ENCODE peak calls at places on chromosome 10, in ten cellular contexts. J, X, M, S, U, W, G, Y, F and K are unnamed samples.

GRCh38 chr10:119379466-119380071 is 162.9 kb downstream of the RGS10 start:
- DNase-seq in U (no peak), G (no peak), S (no peak), Y (no peak), J (no peak), F (no peak), W (no peak), M (no peak), X (no peak), K (no peak)

GRCh38 chr10:77416327-77417135 is 221.1 kb downstream of the KCNMA1 start:
- DNase-seq in S (peak; percentile 86), W (no peak), J (no peak), U (peak; percentile 69), M (no peak), G (no peak), Y (no peak), X (peak; percentile 81), F (peak; percentile 95), K (peak; percentile 88)

GRCh38 chr10:126123466-126123865 is 227.1 kb downstream of the FANK1 start:
- DNase-seq in X (no peak), Y (no peak), S (no peak), J (no peak), W (no peak), M (no peak), U (no peak), G (peak; percentile 49), F (no peak), K (no peak)

GRCh38 chr10:59234194-59234593 is 57.8 kb downstream of the PHYHIPL start:
- DNase-seq in S (no peak), J (no peak), U (no peak), X (no peak), Y (no peak), F (peak; percentile 14), M (no peak), G (no peak), W (no peak), K (no peak)

GRCh38 chr10:690227-691161 is 1.0 kb upstream of the DIP2C start:
- DNase-seq in X (no peak), W (no peak), Y (no peak), U (peak; percentile 4), F (peak; percentile 17), J (no peak), M (no peak), G (peak; percentile 56), S (no peak), K (no peak)

GRCh38 chr10:125112697-125113494 is 47.5 kb downstream of the CTBP2 start:
- DNase-seq in F (no peak), S (no peak), U (no peak), J (peak; percentile 21), X (no peak), Y (no peak), W (no peak), G (no peak), M (no peak), K (no peak)

GRCh38 chr10:44462338-44462914 is 77.5 kb upstream of the CXCL12 start:
- DNase-seq in S (no peak), J (no peak), X (no peak), Y (no peak), U (no peak), G (no peak), M (no peak), W (no peak), F (peak; percentile 48), K (peak; percentile 87)

GRCh38 chr10:14491814-14492213 is 161.1 kb upstream of the FRMD4A start:
- DNase-seq in U (peak; percentile 21), M (no peak), F (no peak), W (no peak), G (no peak), J (no peak), Y (no peak), X (no peak), S (no peak), K (no peak)

GRCh38 chr10:58892039-58892665 is 284.3 kb upstream of the PHYHIPL start:
- DNase-seq in X (no peak), S (peak; percentile 13), Y (no peak), F (peak; percentile 44), W (no peak), G (no peak), U (no peak), J (no peak), M (no peak), K (no peak)

GRCh38 chr10:102310356-102311024 is 65.2 kb downstream of the GBF1 start:
- DNase-seq in U (peak; percentile 32), S (peak; percentile 79), F (peak; percentile 85), W (no peak), J (no peak), G (no peak), Y (no peak), X (no peak), M (no peak), K (peak; percentile 33)

GRCh38 chr10:75375828-75376227 is 25.7 kb downstream of the ZNF503 start:
- DNase-seq in U (no peak), J (no peak), F (no peak), M (no peak), S (no peak), Y (no peak), G (no peak), X (no peak), W (no peak), K (no peak)

GRCh38 chr10:35506741-35507140 is 98.4 kb upstream of the GJD4 start:
- DNase-seq in Y (no peak), U (no peak), F (no peak), G (no peak), S (no peak), W (no peak), J (no peak), X (no peak), M (no peak), K (no peak)

GRCh38 chr10:92547676-92548075 is 26.2 kb downstream of the IDE start:
- DNase-seq in S (no peak), Y (no peak), M (no peak), J (no peak), F (no peak), X (no peak), U (no peak), G (no peak), W (no peak), K (no peak)

GRCh38 chr10:12717981-12718707 is 283.4 kb downstream of the CCDC3 start:
- DNase-seq in W (no peak), F (peak; percentile 49), S (peak; percentile 31), X (no peak), G (no peak), Y (no peak), M (no peak), J (no peak), U (peak; percentile 87), K (peak; percentile 49)

GRCh38 chr10:100370976-100371706 is 24.1 kb downstream of the SCD start:
- DNase-seq in J (peak; percentile 83), S (peak; percentile 83), F (peak; percentile 94), M (peak; percentile 81), Y (peak; percentile 92), G (peak; percentile 74), U (peak; percentile 94), W (peak; percentile 73), X (no peak), K (peak; percentile 95)
- H3K4me3 ChIP-seq in J (no peak overlapping the region), S (peak overlapping the region; percentile 54), F (no peak overlapping the region), M (no peak overlapping the region), Y (no peak overlapping the region), G (no peak overlapping the region), U (peak overlapping the region; percentile 16), W (peak overlapping the region; percentile 13), X (no peak overlapping the region), K (no peak overlapping the region)

GRCh38 chr10:112972606-112973005 is 22.6 kb downstream of the TCF7L2 start:
- DNase-seq in F (no peak), S (no peak), M (no peak), G (no peak), X (no peak), J (no peak), U (no peak), W (no peak), Y (no peak), K (no peak)
- H3K36me3 ChIP-seq in F (no peaks in the 10 kb centered on the region), S (peaks cover 76% of the 10 kb centered on the region), M (no peaks in the 10 kb centered on the region), G (peaks cover 22% of the 10 kb centered on the region), X (peaks cover 15% of the 10 kb centered on the region), J (peaks cover 67% of the 10 kb centered on the region), U (peaks cover 6% of the 10 kb centered on the region), W (peaks cover 6% of the 10 kb centered on the region), Y (peaks cover 84% of the 10 kb centered on the region), K (peaks cover 19% of the 10 kb centered on the region)

DNA sequence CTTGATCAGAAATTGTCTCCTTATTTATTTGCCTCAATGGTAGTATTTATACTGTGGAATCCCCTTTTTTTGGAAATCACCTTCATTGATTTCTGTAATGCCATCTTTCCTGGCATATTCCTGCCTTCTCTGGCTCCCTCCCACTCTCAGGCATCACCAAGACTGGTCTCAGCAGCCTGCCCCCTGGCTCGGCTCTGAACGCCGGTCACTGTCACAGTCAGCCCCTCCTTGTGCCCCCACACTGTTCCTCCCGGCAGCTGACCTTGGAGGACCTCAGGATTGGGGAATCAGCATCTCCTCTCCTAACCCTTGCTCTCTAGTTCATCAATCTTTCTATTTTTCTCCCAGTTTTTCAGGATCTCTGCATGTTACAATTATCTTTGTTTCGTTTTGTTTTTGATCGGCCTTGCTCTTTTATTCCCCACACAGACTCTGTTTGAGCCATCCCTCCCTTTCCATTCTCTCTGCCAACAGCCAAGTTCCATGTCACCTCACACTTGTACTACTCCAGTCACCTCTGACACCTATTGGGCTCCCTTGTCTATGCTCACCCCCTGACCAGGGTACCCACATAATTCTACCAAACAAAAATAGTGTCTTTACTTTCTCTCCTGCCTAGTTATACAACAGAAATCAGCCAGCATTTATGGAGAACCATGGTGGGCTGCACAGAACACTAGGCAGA is 294.3 kb downstream of the PLXDC2 start:
- DNase-seq in S (no peak), F (no peak), X (no peak), U (no peak), Y (no peak), M (no peak), J (no peak), G (no peak), W (no peak), K (no peak)
- H3K4me3 ChIP-seq in S (no peak overlapping the region), F (peak overlapping the region; percentile 57), X (no peak overlapping the region), U (peak overlapping the region; percentile 27), Y (no peak overlapping the region), M (no peak overlapping the region), J (no peak overlapping the region), G (no peak overlapping the region), W (no peak overlapping the region), K (no peak overlapping the region)

GRCh38 chr10:79286318-79286951 is 60.8 kb upstream of the PPIF start:
- DNase-seq in G (no peak), F (peak; percentile 35), X (no peak), Y (no peak), J (peak; percentile 79), U (peak; percentile 71), M (peak; percentile 80), S (no peak), W (peak; percentile 71), K (no peak)
- H3K36me3 ChIP-seq in G (no peaks in the 10 kb centered on the region), F (peaks cover 22% of the 10 kb centered on the region), X (peaks cover 33% of the 10 kb centered on the region), Y (peaks cover 20% of the 10 kb centered on the region), J (peaks cover 88% of the 10 kb centered on the region), U (peaks cover 6% of the 10 kb centered on the region), M (peaks cover 5% of the 10 kb centered on the region), S (peaks cover 89% of the 10 kb centered on the region), W (peaks cover 63% of the 10 kb centered on the region), K (peaks cover 97% of the 10 kb centered on the region)

GRCh38 chr10:52729259-52730104 is 43.1 kb downstream of the MBL2 start:
- DNase-seq in F (peak; percentile 25), J (no peak), X (peak; percentile 4), U (peak; percentile 18), G (peak; percentile 27), W (no peak), Y (no peak), S (peak; percentile 79), M (no peak), K (no peak)
- H3K4me3 ChIP-seq in F (peak overlapping the region; percentile 32), J (no peak overlapping the region), X (no peak overlapping the region), U (no peak overlapping the region), G (no peak overlapping the region), W (no peak overlapping the region), Y (no peak overlapping the region), S (peak overlapping the region; percentile 69), M (no peak overlapping the region), K (no peak overlapping the region)